ENCODE peak calls at places on chromosomes 7 and 10, in eight cellular contexts. B, F, P, S, Y, T, I and J are unnamed samples.

GRCh38 chr7:131108212-131108980 is 219.3 kb upstream of the MKLN1 start:
- DNase-seq in B (no peak), F (no peak), P (no peak), S (peak; percentile 68), Y (no peak), T (no peak), I (no peak), J (peak; percentile 65)

GRCh38 chr10:69217119-69217754 is 2.9 kb upstream of the HKDC1 start:
- DNase-seq in B (no peak), F (no peak), P (no peak), S (no peak), Y (peak; percentile 95), T (peak; percentile 40), I (no peak), J (no peak)

GRCh38 chr7:158447206-158448171 is 140.1 kb downstream of the PTPRN2 start:
- DNase-seq in B (no peak), F (no peak), P (no peak), S (no peak), Y (no peak), T (no peak), I (no peak), J (no peak)

GRCh38 chr7:102834999-102835398 is 77.8 kb upstream of the LRRC17 start:
- DNase-seq in B (no peak), F (no peak), P (no peak), S (no peak), Y (peak; percentile 50), T (peak; percentile 7), I (no peak), J (no peak)

GRCh38 chr10:95847007-95847406 is 60.8 kb upstream of the CC2D2B start:
- DNase-seq in B (no peak), F (no peak), P (no peak), S (no peak), Y (no peak), T (no peak), I (no peak), J (no peak)

GRCh38 chr7:29336851-29337627 is 142.5 kb downstream of the CHN2 start:
- DNase-seq in B (no peak), F (no peak), P (no peak), S (no peak), Y (no peak), T (no peak), I (no peak), J (no peak)

GRCh38 chr7:141185369-141185967 is 111.6 kb downstream of the TMEM178B start:
- DNase-seq in B (no peak), F (no peak), P (no peak), S (no peak), Y (no peak), T (no peak), I (no peak), J (no peak)

GRCh38 chr10:42646692-42647640 is 8.6 kb upstream of the ZNF33B start:
- DNase-seq in B (no peak), F (no peak), P (no peak), S (no peak), Y (no peak), T (peak; percentile 49), I (no peak), J (no peak)

GRCh38 chr7:76246804-76247389 is 45.2 kb downstream of the SRRM3 start:
- DNase-seq in B (no peak), F (no peak), P (no peak), S (no peak), Y (no peak), T (no peak), I (no peak), J (no peak)

GRCh38 chr7:158695726-158696452 is 8.7 kb downstream of the NCAPG2 start:
- DNase-seq in B (peak; percentile 55), F (peak; percentile 78), P (peak; percentile 53), S (peak; percentile 59), Y (no peak), T (no peak), I (peak; percentile 55), J (no peak)

GRCh38 chr7:123230603-123231002 is 30.8 kb upstream of the SLC13A1 start:
- DNase-seq in B (no peak), F (no peak), P (peak; percentile 32), S (no peak), Y (no peak), T (no peak), I (no peak), J (no peak)

GRCh38 chr10:62022830-62023229 is 121.3 kb downstream of the ARID5B start:
- DNase-seq in B (no peak), F (no peak), P (no peak), S (no peak), Y (no peak), T (no peak), I (no peak), J (no peak)

GRCh38 chr7:363626-364025 is 73.7 kb downstream of the FOXL3 start:
- DNase-seq in B (no peak), F (peak; percentile 22), P (peak; percentile 39), S (no peak), Y (no peak), T (no peak), I (no peak), J (no peak)

GRCh38 chr7:116162992-116163391 is 47.3 kb upstream of the TES start:
- DNase-seq in B (no peak), F (no peak), P (no peak), S (no peak), Y (no peak), T (no peak), I (no peak), J (no peak)

GRCh38 chr7:149624006-149624405 is 126.4 kb upstream of the ZNF746 start:
- DNase-seq in B (peak; percentile 25), F (peak; percentile 32), P (peak; percentile 58), S (peak; percentile 47), Y (no peak), T (peak; percentile 33), I (peak; percentile 38), J (no peak)

GRCh38 chr10:72563327-72563932 is 62.4 kb downstream of the MICU1 start:
- DNase-seq in B (no peak), F (no peak), P (no peak), S (no peak), Y (no peak), T (no peak), I (no peak), J (no peak)

GRCh38 chr10:43864622-43865021 is 215.9 kb upstream of the ZNF32 start:
- DNase-seq in B (no peak), F (no peak), P (no peak), S (no peak), Y (no peak), T (no peak), I (no peak), J (no peak)

GRCh38 chr7:8785081-8785480 is 351.7 kb downstream of the NXPH1 start:
- DNase-seq in B (no peak), F (no peak), P (no peak), S (no peak), Y (no peak), T (no peak), I (no peak), J (no peak)

GRCh38 chr10:95363303-95363912 is 72.6 kb upstream of the PDLIM1 start:
- DNase-seq in B (peak; percentile 49), F (no peak), P (no peak), S (peak; percentile 49), Y (peak; percentile 51), T (peak; percentile 33), I (peak; percentile 54), J (no peak)

DNA sequence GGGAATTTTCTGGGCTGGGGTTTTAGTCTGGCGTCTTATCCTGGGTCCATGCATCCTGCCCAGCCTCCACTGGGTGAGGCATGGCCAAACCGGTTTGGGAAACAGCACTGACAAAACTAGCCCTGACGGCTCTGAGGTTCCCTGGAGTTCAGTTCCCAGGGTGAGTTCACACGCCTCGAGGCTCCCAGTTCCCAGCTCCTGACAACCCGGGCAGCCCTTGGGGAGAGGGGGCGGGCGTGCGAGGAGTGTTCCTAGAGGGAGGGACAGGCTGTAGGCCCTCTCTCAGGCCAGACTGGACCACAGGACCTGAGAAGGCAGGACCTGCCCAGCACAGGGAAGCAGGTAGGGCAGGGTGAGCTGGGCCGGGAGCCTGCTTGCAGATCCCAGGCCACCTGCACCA is 82.3 kb upstream of the PPIF start:
- DNase-seq in B (no peak), F (peak; percentile 76), P (no peak), S (no peak), Y (no peak), T (peak; percentile 95), I (no peak), J (peak; percentile 64)
- H3K4me1 ChIP-seq in B (peaks cover 34% of the 10 kb centered on the region), F (peaks cover 97% of the 10 kb centered on the region), P (peaks cover 91% of the 10 kb centered on the region), S (peaks cover 11% of the 10 kb centered on the region), Y (no peaks in the 10 kb centered on the region), T (peaks cover 41% of the 10 kb centered on the region), I (peaks cover 26% of the 10 kb centered on the region), J (peaks cover 94% of the 10 kb centered on the region)

DNA sequence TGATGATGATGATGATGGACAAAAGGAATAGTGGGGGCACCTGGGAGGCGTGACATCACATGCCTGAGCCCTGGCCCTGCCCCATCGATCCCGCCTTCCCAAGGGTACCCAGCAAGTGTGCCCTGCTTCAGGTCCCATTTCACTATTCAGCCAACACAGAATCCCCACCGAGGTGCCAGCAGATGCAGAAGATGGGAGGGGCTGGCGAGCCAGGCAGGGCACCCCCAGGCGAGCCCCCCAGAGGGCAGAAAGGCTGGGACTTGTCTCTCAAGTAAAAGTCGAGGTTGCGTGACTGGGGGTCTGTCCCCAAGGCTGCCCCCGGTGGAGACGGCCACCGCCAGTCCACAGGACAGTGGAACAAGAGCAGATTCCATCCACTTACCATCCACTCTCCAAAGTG is 57.5 kb downstream of the INSIG1 start:
- DNase-seq in B (no peak), F (no peak), P (peak; percentile 38), S (no peak), Y (no peak), T (no peak), I (no peak), J (no peak)
- H3K4me1 ChIP-seq in B (no peaks in the 10 kb centered on the region), F (no peaks in the 10 kb centered on the region), P (no peaks in the 10 kb centered on the region), S (no peaks in the 10 kb centered on the region), Y (no peaks in the 10 kb centered on the region), T (no peaks in the 10 kb centered on the region), I (no peaks in the 10 kb centered on the region), J (no peaks in the 10 kb centered on the region)

GRCh38 chr7:5634107-5634950 is 147.1 kb downstream of the RNF216 start:
- DNase-seq in B (peak; percentile 76), F (peak; percentile 77), P (no peak), S (no peak), Y (no peak), T (no peak), I (no peak), J (peak; percentile 75)
- H3K4me1 ChIP-seq in B (peaks cover 25% of the 10 kb centered on the region), F (peaks cover 66% of the 10 kb centered on the region), P (peaks cover 65% of the 10 kb centered on the region), S (peaks cover 21% of the 10 kb centered on the region), Y (no peaks in the 10 kb centered on the region), T (peaks cover 31% of the 10 kb centered on the region), I (peaks cover 17% of the 10 kb centered on the region), J (peaks cover 43% of the 10 kb centered on the region)

DNA sequence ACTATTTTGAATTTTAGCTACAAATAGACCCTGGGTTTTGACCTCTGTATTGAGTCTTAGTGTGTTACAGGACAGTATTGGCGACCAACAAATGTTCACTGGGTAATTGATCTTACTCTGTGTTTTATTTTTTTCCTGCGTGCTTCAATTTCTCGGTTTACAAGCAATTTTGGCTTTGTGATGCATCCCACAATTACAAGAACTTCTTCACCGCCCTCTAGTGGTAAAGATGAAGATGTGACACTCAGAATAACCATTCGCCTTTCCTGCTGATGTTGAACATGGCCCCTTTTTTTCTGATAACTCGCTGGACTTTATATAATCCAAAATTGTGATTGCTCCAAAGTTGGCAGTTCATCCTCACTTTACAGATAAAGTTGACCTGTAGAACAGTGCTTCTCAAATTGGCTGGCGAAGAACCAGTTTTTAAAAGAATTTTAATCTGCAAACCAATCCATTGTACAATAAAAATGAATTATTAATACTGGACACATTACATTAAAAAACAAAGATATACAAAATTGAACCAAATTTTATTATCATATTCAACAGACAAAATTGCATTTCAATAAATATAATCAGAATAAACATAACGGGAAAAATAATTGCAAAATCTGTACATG is 20.2 kb upstream of the SMC3 start:
- DNase-seq in B (no peak), F (no peak), P (no peak), S (peak; percentile 71), Y (no peak), T (no peak), I (no peak), J (peak; percentile 12)
- H3K4me1 ChIP-seq in B (no peaks in the 10 kb centered on the region), F (peaks cover 2% of the 10 kb centered on the region), P (peaks cover 12% of the 10 kb centered on the region), S (no peaks in the 10 kb centered on the region), Y (no peaks in the 10 kb centered on the region), T (no peaks in the 10 kb centered on the region), I (no peaks in the 10 kb centered on the region), J (no peaks in the 10 kb centered on the region)

GRCh38 chr10:100734295-100735086 is 10.9 kb upstream of the PAX2 start:
- DNase-seq in B (no peak), F (no peak), P (no peak), S (no peak), Y (no peak), T (no peak), I (no peak), J (no peak)
- H3K4me1 ChIP-seq in B (peaks cover 32% of the 10 kb centered on the region), F (peaks cover 35% of the 10 kb centered on the region), P (peaks cover 29% of the 10 kb centered on the region), S (peaks cover 19% of the 10 kb centered on the region), Y (peaks cover 49% of the 10 kb centered on the region), T (no peaks in the 10 kb centered on the region), I (no peaks in the 10 kb centered on the region), J (peaks cover 31% of the 10 kb centered on the region)